ENCODE peak calls at places on chromosomes 1 and 21, in ten cellular contexts. W is GM23248, Z is adrenal gland, K is endothelial cell of umbilical vein, H is fibroblast of mammary gland, I is kidney epithelial cell, J is psoas muscle, U is neuronal stem cell, X is left ventricle myocardium inferior, C is transverse colon. E is an unnamed sample.

GRCh38 chr21:46161800-46162592 is 6.6 kb upstream of the FTCD start:
- DNase-seq in Z (peak; percentile 9), U (no peak), C (no peak), H (no peak), K (no peak), J (peak; percentile 42), I (no peak), W (no peak), X (no peak), E (no peak)

GRCh38 chr1:229058111-229058551 is 212.8 kb upstream of the RAB4A start:
- DNase-seq in Z (no peak), U (no peak), I (no peak), C (no peak), X (no peak), K (no peak), J (no peak), W (no peak), H (no peak), E (peak; percentile 71)

GRCh38 chr1:18217398-18218043 is 109.9 kb downstream of the IGSF21 start:
- DNase-seq in K (no peak), I (no peak), H (peak; percentile 2), Z (peak; percentile 32), C (peak; percentile 39), W (peak; percentile 49), J (no peak), X (no peak), U (no peak), E (peak; percentile 73)

GRCh38 chr1:42669936-42670335 is 11.7 kb downstream of the PPIH start:
- DNase-seq in X (no peak), J (no peak), Z (no peak), C (no peak), U (no peak), I (no peak), K (no peak), W (no peak), H (no peak), E (no peak)

GRCh38 chr1:170262540-170262939 is 116.8 kb downstream of the NTMT2 start:
- DNase-seq in H (no peak), W (peak; percentile 10), I (no peak), K (no peak), J (no peak), X (no peak), U (no peak), Z (no peak), C (no peak), E (no peak)

GRCh38 chr1:62391369-62391971 is 45.4 kb upstream of the USP1 start:
- DNase-seq in C (peak; percentile 18), K (peak; percentile 5), J (no peak), I (no peak), W (peak; percentile 35), Z (peak; percentile 19), H (peak; percentile 11), U (peak; percentile 43), X (no peak), E (no peak)

GRCh38 chr1:54309631-54310366 is 96.4 kb downstream of the SSBP3 start:
- DNase-seq in U (peak; percentile 60), J (peak; percentile 68), C (no peak), K (no peak), I (no peak), H (no peak), W (no peak), Z (no peak), X (no peak), E (no peak)

GRCh38 chr1:197320991-197321531 is 53.0 kb downstream of the CRB1 start:
- DNase-seq in I (peak; percentile 38), C (no peak), Z (no peak), U (no peak), H (peak; percentile 68), X (no peak), W (peak; percentile 63), K (no peak), J (no peak), E (no peak)

GRCh38 chr1:11307837-11308236 is 34.8 kb downstream of the UBIAD1 start:
- DNase-seq in K (no peak), H (peak; percentile 77), X (no peak), U (no peak), I (no peak), W (peak; percentile 33), C (no peak), Z (no peak), J (no peak), E (no peak)

GRCh38 chr1:181541947-181542346 is 58.6 kb downstream of the CACNA1E start:
- DNase-seq in X (no peak), W (peak; percentile 22), Z (no peak), H (peak; percentile 34), K (no peak), I (no peak), C (no peak), J (no peak), U (no peak), E (no peak)

GRCh38 chr1:95369985-95370670 is 136.1 kb downstream of the RWDD3 start:
- DNase-seq in K (no peak), X (no peak), I (no peak), W (no peak), Z (no peak), H (no peak), U (no peak), J (no peak), C (no peak), E (no peak)

GRCh38 chr1:113860891-113861290 is 10.6 kb downstream of the PTPN22 start:
- DNase-seq in W (peak; percentile 84), Z (no peak), H (peak; percentile 70), I (no peak), C (no peak), X (no peak), K (peak; percentile 86), J (no peak), U (no peak), E (no peak)

GRCh38 chr21:43939443-43940328 is 72.4 kb upstream of the TRAPPC10 start:
- DNase-seq in C (no peak), U (no peak), X (no peak), I (no peak), K (no peak), H (no peak), W (no peak), Z (no peak), J (no peak), E (no peak)

DNA sequence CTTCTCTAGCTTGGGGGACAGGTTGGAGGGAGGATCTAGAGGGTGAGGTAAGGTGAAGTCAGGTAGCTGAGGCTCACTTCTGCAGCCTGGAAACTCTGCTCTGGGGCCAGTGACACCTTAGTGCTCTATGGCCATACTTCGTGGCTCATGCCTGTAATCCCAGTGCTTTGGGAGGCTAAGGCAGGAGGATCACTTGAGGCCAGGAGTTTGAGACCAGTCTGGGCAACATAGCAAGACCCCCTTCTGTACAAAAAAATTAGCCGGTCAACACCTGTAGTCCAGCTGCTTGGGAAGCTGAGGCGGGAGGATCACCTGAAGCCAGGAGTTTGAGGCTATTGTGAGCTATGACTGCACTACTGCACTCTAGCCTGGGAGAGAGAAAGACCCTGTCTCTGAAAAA is 5.8 kb downstream of the LMNA start:
- DNase-seq in J (no peak), K (no peak), W (peak; percentile 17), I (no peak), Z (no peak), U (no peak), X (no peak), C (no peak), H (no peak), E (no peak)
- H3K4me3 ChIP-seq in J (peak overlapping the region; percentile 99), K (no peak overlapping the region), W (peak overlapping the region; percentile 100), I (no peak overlapping the region), Z (peak overlapping the region; percentile 85), U (no peak overlapping the region), X (peak overlapping the region; percentile 100), C (no peak overlapping the region), H (peak overlapping the region; percentile 99), E (no peak overlapping the region)

GRCh38 chr1:224430511-224431113 is 4.0 kb downstream of the WDR26 start:
- DNase-seq in C (no peak), Z (no peak), H (peak; percentile 75), K (peak; percentile 88), W (peak; percentile 86), I (no peak), J (no peak), U (no peak), X (no peak), E (peak; percentile 75)
- H3K4me3 ChIP-seq in C (no peak overlapping the region), Z (peak overlapping the region; percentile 93), H (peak overlapping the region; percentile 11), K (no peak overlapping the region), W (peak overlapping the region; percentile 89), I (no peak overlapping the region), J (peak overlapping the region; percentile 85), U (no peak overlapping the region), X (peak overlapping the region; percentile 91), E (no peak overlapping the region)

DNA sequence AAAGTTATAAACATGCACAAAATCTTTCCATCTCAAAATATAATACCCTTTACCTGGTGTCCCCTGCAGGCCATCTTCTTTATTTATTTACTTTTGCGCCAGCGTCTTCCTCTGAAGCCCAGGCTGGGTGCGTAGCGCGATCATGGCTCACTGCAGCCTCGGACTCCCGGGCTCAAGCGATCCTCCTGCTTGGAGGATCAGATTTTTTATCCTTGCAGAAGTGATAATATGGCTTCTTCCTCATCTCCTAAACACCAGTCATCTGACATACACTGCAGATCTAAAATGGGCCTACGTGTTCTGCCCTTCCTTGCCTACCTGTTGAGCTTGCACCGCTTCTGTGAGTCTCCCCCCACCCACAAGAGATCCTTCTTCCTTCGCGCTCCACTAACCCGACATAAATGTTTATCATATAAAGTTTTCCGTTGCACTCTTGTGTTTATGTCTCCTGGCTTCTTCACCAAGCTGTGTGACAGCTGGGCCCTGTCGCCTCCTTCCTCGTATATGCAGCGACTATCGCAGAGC is 506 bp upstream of the SRP9 start:
- DNase-seq in C (peak; percentile 25), J (no peak), X (no peak), Z (no peak), U (no peak), W (peak; percentile 61), I (no peak), K (no peak), H (no peak), E (no peak)
- H3K4me3 ChIP-seq in C (peak overlapping the region; percentile 51), J (peak overlapping the region; percentile 76), X (peak overlapping the region; percentile 75), Z (peak overlapping the region; percentile 70), U (peak overlapping the region; percentile 98), W (peak overlapping the region; percentile 100), I (peak overlapping the region; percentile 44), K (peak overlapping the region; percentile 13), H (peak overlapping the region; percentile 97), E (peak overlapping the region; percentile 84)

GRCh38 chr1:211742272-211742671 is 66.9 kb upstream of the NEK2 start:
- DNase-seq in X (no peak), K (no peak), U (no peak), C (no peak), H (no peak), I (no peak), J (no peak), W (no peak), Z (no peak), E (no peak)

GRCh38 chr1:211741799-211742198 is 66.4 kb upstream of the NEK2 start:
- DNase-seq in I (no peak), C (no peak), W (no peak), H (peak; percentile 11), X (no peak), K (no peak), Z (no peak), U (no peak), J (no peak), E (no peak)

GRCh38 chr1:211739671-211740411 is 64.4 kb upstream of the NEK2 start:
- DNase-seq in I (no peak), W (no peak), K (no peak), J (no peak), X (no peak), U (no peak), C (no peak), Z (no peak), H (no peak), E (peak; percentile 80)

GRCh38 chr1:211742889-211743529 is 67.6 kb upstream of the NEK2 start:
- DNase-seq in J (no peak), H (no peak), I (no peak), W (no peak), C (no peak), Z (no peak), K (no peak), X (no peak), U (no peak), E (peak; percentile 35)

GRCh38 chr1:211741116-211741515 is 65.7 kb upstream of the NEK2 start:
- DNase-seq in K (no peak), H (no peak), J (no peak), C (no peak), W (no peak), U (no peak), I (no peak), X (no peak), Z (no peak), E (no peak)
- H3K4me3 ChIP-seq in K (no peak overlapping the region), H (no peak overlapping the region), J (no peak overlapping the region), C (no peak overlapping the region), W (no peak overlapping the region), U (no peak overlapping the region), I (no peak overlapping the region), X (no peak overlapping the region), Z (no peak overlapping the region), E (no peak overlapping the region)